ENCODE peak calls at places on chromosomes 4 and X, in seven cellular contexts. One of them, this sample, is unnamed.

GRCh38 chrX:15158736-15159406 is 111.0 kb downstream of the ASB9 start:
- DNase-seq in nucleus accumbens: no peak
- DNase-seq in left colon: no peak
- DNase-seq in activated gamma-delta T cell: no peak
- DNase-seq in NCI-H2171: no peak
- DNase-seq in psoas muscle: no peak
- DNase-seq in colonic mucosa: no peak
- DNase-seq in this sample: no peak

GRCh38 chr4:141713771-141714445 is 77.5 kb downstream of the IL15 start:
- DNase-seq in activated gamma-delta T cell: no peak
- DNase-seq in nucleus accumbens: peak; percentile 37
- DNase-seq in psoas muscle: no peak
- DNase-seq in colonic mucosa: no peak
- DNase-seq in left colon: no peak
- DNase-seq in NCI-H2171: no peak
- DNase-seq in this sample: no peak

GRCh38 chr4:168573870-168574269 is 77.0 kb downstream of the PALLD start:
- DNase-seq in activated gamma-delta T cell: no peak
- DNase-seq in NCI-H2171: no peak
- DNase-seq in left colon: no peak
- DNase-seq in nucleus accumbens: no peak
- DNase-seq in psoas muscle: no peak
- DNase-seq in colonic mucosa: no peak
- DNase-seq in this sample: no peak

GRCh38 chr4:41217020-41217333 is 2.6 kb upstream of the APBB2 start:
- DNase-seq in left colon: no peak
- DNase-seq in psoas muscle: no peak
- DNase-seq in nucleus accumbens: no peak
- DNase-seq in NCI-H2171: no peak
- DNase-seq in activated gamma-delta T cell: no peak
- DNase-seq in colonic mucosa: no peak
- DNase-seq in this sample: no peak

GRCh38 chr4:158710814-158711213 is 12.4 kb downstream of the PPID start:
- DNase-seq in NCI-H2171: no peak
- DNase-seq in colonic mucosa: no peak
- DNase-seq in nucleus accumbens: no peak
- DNase-seq in activated gamma-delta T cell: no peak
- DNase-seq in left colon: no peak
- DNase-seq in psoas muscle: no peak
- DNase-seq in this sample: no peak

GRCh38 chrX:33725556-33726232 is 406.4 kb downstream of the FAM47A start:
- DNase-seq in activated gamma-delta T cell: no peak
- DNase-seq in colonic mucosa: no peak
- DNase-seq in left colon: no peak
- DNase-seq in nucleus accumbens: no peak
- DNase-seq in NCI-H2171: peak; percentile 5
- DNase-seq in psoas muscle: peak; percentile 15
- DNase-seq in this sample: peak; percentile 33

GRCh38 chr4:8392591-8393190 is 47.8 kb downstream of the ACOX3 start:
- DNase-seq in NCI-H2171: no peak
- DNase-seq in left colon: no peak
- DNase-seq in nucleus accumbens: no peak
- DNase-seq in activated gamma-delta T cell: no peak
- DNase-seq in psoas muscle: no peak
- DNase-seq in colonic mucosa: no peak
- DNase-seq in this sample: no peak

GRCh38 chrX:22730542-22730941 is 269.2 kb upstream of the DDX53 start:
- DNase-seq in nucleus accumbens: no peak
- DNase-seq in activated gamma-delta T cell: no peak
- DNase-seq in NCI-H2171: no peak
- DNase-seq in colonic mucosa: no peak
- DNase-seq in left colon: no peak
- DNase-seq in psoas muscle: no peak
- DNase-seq in this sample: no peak

GRCh38 chrX:154804957-154805695 is at the start of gene MPP1:
- DNase-seq in left colon: peak; percentile 80
- DNase-seq in nucleus accumbens: peak; percentile 9
- DNase-seq in colonic mucosa: peak; percentile 76
- DNase-seq in psoas muscle: peak; percentile 75
- DNase-seq in NCI-H2171: peak; percentile 44
- DNase-seq in activated gamma-delta T cell: peak; percentile 55
- DNase-seq in this sample: peak; percentile 93

GRCh38 chr4:13328591-13328990 is 155.5 kb downstream of the RAB28 start:
- DNase-seq in NCI-H2171: no peak
- DNase-seq in colonic mucosa: no peak
- DNase-seq in psoas muscle: no peak
- DNase-seq in nucleus accumbens: no peak
- DNase-seq in left colon: no peak
- DNase-seq in activated gamma-delta T cell: no peak
- DNase-seq in this sample: no peak